ENCODE peak calls at places on chromosomes 4 and X, in nine cellular contexts. One of them, this sample, is unnamed.

GRCh38 chr4:2408401-2408958 is 10.0 kb downstream of the ZFYVE28 start:
- DNase-seq in thyroid gland: no peak
- DNase-seq in right atrium auricular region: no peak
- DNase-seq in kidney: peak; percentile 71
- DNase-seq in neural progenitor cell: no peak
- DNase-seq in BE2C: no peak
- DNase-seq in psoas muscle: no peak
- DNase-seq in stomach: no peak
- DNase-seq in left lung: no peak
- DNase-seq in this sample: no peak

GRCh38 chr4:183444149-183444952 is at the start of gene CDKN2AIP:
- DNase-seq in neural progenitor cell: peak; percentile 98
- DNase-seq in BE2C: peak; percentile 95
- DNase-seq in kidney: peak; percentile 98
- DNase-seq in psoas muscle: peak; percentile 95
- DNase-seq in thyroid gland: peak; percentile 93
- DNase-seq in stomach: peak; percentile 95
- DNase-seq in right atrium auricular region: peak; percentile 90
- DNase-seq in left lung: peak; percentile 99
- DNase-seq in this sample: peak; percentile 95

GRCh38 chr4:7324651-7325121 is 110.0 kb downstream of the PSAPL1 start:
- DNase-seq in left lung: peak; percentile 39
- DNase-seq in BE2C: peak; percentile 66
- DNase-seq in stomach: no peak
- DNase-seq in thyroid gland: peak; percentile 38
- DNase-seq in right atrium auricular region: no peak
- DNase-seq in neural progenitor cell: peak; percentile 48
- DNase-seq in kidney: peak; percentile 57
- DNase-seq in psoas muscle: peak; percentile 5
- DNase-seq in this sample: no peak

GRCh38 chr4:103934178-103934789 is 214.5 kb upstream of the TACR3 start:
- DNase-seq in BE2C: peak; percentile 23
- DNase-seq in psoas muscle: no peak
- DNase-seq in right atrium auricular region: no peak
- DNase-seq in kidney: no peak
- DNase-seq in stomach: no peak
- DNase-seq in neural progenitor cell: peak; percentile 72
- DNase-seq in left lung: no peak
- DNase-seq in thyroid gland: peak; percentile 28
- DNase-seq in this sample: peak; percentile 52

GRCh38 chr4:173121044-173121685 is 47.4 kb upstream of the GALNT7 start:
- DNase-seq in right atrium auricular region: no peak
- DNase-seq in kidney: no peak
- DNase-seq in stomach: peak; percentile 40
- DNase-seq in BE2C: no peak
- DNase-seq in thyroid gland: peak; percentile 9
- DNase-seq in left lung: no peak
- DNase-seq in psoas muscle: peak; percentile 15
- DNase-seq in neural progenitor cell: peak; percentile 16
- DNase-seq in this sample: no peak

GRCh38 chrX:148929686-148930085 is 429.3 kb downstream of the AFF2 start:
- DNase-seq in right atrium auricular region: no peak
- DNase-seq in BE2C: no peak
- DNase-seq in stomach: no peak
- DNase-seq in psoas muscle: no peak
- DNase-seq in kidney: no peak
- DNase-seq in neural progenitor cell: no peak
- DNase-seq in thyroid gland: no peak
- DNase-seq in left lung: no peak
- DNase-seq in this sample: no peak

GRCh38 chr4:14254806-14255445 is 627.4 kb upstream of the BOD1L1 start:
- DNase-seq in thyroid gland: no peak
- DNase-seq in stomach: no peak
- DNase-seq in right atrium auricular region: no peak
- DNase-seq in left lung: no peak
- DNase-seq in kidney: no peak
- DNase-seq in BE2C: no peak
- DNase-seq in psoas muscle: no peak
- DNase-seq in neural progenitor cell: no peak
- DNase-seq in this sample: no peak

GRCh38 chr4:94714761-94715160 is 43.0 kb upstream of the BMPR1B start:
- DNase-seq in thyroid gland: no peak
- DNase-seq in neural progenitor cell: no peak
- DNase-seq in right atrium auricular region: no peak
- DNase-seq in psoas muscle: no peak
- DNase-seq in kidney: no peak
- DNase-seq in BE2C: no peak
- DNase-seq in stomach: no peak
- DNase-seq in left lung: no peak
- DNase-seq in this sample: no peak

GRCh38 chr4:75849459-75849858 is 52.8 kb downstream of the PPEF2 start:
- DNase-seq in neural progenitor cell: peak; percentile 40
- DNase-seq in psoas muscle: no peak
- DNase-seq in right atrium auricular region: no peak
- DNase-seq in kidney: no peak
- DNase-seq in left lung: no peak
- DNase-seq in BE2C: no peak
- DNase-seq in thyroid gland: no peak
- DNase-seq in stomach: no peak
- DNase-seq in this sample: no peak

GRCh38 chr4:57037982-57038604 is 59.4 kb downstream of the POLR2B start:
- DNase-seq in psoas muscle: peak; percentile 51
- DNase-seq in thyroid gland: peak; percentile 83
- DNase-seq in left lung: peak; percentile 87
- DNase-seq in kidney: no peak
- DNase-seq in neural progenitor cell: peak; percentile 82
- DNase-seq in stomach: peak; percentile 67
- DNase-seq in right atrium auricular region: no peak
- DNase-seq in BE2C: peak; percentile 84
- DNase-seq in this sample: peak; percentile 82

DNA sequence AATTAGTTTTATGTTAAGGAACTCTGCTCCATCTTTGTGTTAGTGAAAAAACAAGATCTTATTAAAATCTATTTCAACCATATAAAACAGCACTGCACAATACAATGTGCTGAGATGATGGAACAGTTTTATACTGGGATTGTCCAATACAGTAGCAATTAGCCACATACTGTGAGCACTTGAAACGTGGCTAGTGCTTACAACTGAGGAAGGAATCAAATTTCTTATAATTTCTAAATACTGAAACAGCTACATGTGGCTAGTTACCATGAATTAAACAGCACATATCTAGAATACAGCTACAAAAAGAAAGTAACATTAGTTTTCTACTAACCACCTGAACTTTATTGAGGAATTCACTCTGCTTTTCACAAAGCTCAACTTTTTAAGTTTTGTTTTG is 14.7 kb downstream of the NFXL1 start:
- DNase-seq in neural progenitor cell: no peak
- DNase-seq in kidney: no peak
- DNase-seq in left lung: no peak
- DNase-seq in right atrium auricular region: no peak
- DNase-seq in thyroid gland: no peak
- DNase-seq in stomach: no peak
- DNase-seq in psoas muscle: no peak
- DNase-seq in BE2C: no peak
- DNase-seq in this sample: no peak
- H3K36me3 ChIP-seq in neural progenitor cell: peaks cover 21% of the 10 kb centered on the region
- H3K36me3 ChIP-seq in kidney: peaks cover 19% of the 10 kb centered on the region
- H3K36me3 ChIP-seq in left lung: no peaks in the 10 kb centered on the region
- H3K36me3 ChIP-seq in right atrium auricular region: peaks cover 39% of the 10 kb centered on the region
- H3K36me3 ChIP-seq in thyroid gland: peaks cover 42% of the 10 kb centered on the region
- H3K36me3 ChIP-seq in stomach: peaks cover 99% of the 10 kb centered on the region
- H3K36me3 ChIP-seq in psoas muscle: peaks cover 100% of the 10 kb centered on the region
- H3K36me3 ChIP-seq in BE2C: peaks cover 66% of the 10 kb centered on the region
- H3K36me3 ChIP-seq in this sample: no peaks in the 10 kb centered on the region

DNA sequence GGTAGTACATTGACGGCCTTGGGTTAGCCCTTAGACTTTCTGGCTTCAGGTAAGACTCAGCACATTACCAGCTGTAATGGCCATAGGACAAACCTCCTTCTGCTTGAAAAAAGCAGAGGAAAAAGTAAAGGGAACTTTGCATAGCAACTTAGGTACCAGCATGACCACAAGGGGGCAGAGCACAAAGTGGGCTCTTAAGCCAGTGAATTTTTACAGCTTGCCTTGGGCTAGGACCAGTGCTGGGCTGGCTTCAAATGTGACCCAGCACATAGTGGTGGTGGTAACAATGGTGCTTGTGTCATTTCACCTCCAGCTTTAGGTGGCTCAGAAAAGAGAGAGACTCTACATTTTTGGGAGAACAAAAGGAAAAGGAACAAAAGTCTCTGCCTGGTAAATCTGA is 66.1 kb downstream of the KLHL4 start:
- DNase-seq in BE2C: peak; percentile 4
- DNase-seq in stomach: peak; percentile 32
- DNase-seq in kidney: no peak
- DNase-seq in right atrium auricular region: no peak
- DNase-seq in left lung: no peak
- DNase-seq in psoas muscle: no peak
- DNase-seq in neural progenitor cell: peak; percentile 65
- DNase-seq in thyroid gland: no peak
- DNase-seq in this sample: no peak
- TF ChIP-seq CTCF in BE2C: peak; percentile 14
- TF ChIP-seq CTCF in stomach: peak; percentile 20
- TF ChIP-seq CTCF in kidney: no peak
- TF ChIP-seq CTCF in right atrium auricular region: peak; percentile 18
- TF ChIP-seq CTCF in left lung: peak; percentile 39
- TF ChIP-seq CTCF in psoas muscle: peak; percentile 25
- TF ChIP-seq CTCF in neural progenitor cell: peak; percentile 71
- TF ChIP-seq CTCF in thyroid gland: no peak
- TF ChIP-seq CTCF in this sample: no peak

DNA sequence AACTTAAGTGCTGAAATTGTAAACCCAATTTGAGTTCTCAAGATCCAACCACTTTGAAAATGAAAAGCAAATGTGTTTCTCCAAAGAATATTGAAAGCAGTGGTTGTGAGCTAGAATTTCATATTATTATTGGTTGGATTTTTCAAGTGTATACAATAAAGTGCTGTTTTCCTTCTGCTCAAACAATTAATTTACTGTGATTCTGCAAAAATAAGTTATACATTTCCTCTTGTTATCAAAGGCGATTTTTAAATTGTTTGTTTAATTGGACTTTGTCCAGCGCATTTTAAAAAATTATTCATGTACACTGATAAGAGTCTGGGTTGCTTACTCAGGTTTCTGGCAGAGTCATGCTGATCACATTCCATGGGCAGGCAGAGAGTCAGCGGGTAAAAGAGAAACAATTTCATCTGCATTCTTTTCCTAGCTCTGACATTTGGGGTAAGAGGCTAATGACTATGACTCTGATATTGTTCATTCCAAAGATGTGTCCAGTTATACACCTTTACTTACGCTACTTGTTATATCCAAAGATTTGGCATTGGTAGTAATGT is 8.9 kb downstream of the FAT4 start:
- DNase-seq in left lung: no peak
- DNase-seq in psoas muscle: no peak
- DNase-seq in right atrium auricular region: no peak
- DNase-seq in BE2C: no peak
- DNase-seq in stomach: no peak
- DNase-seq in kidney: no peak
- DNase-seq in neural progenitor cell: peak; percentile 18
- DNase-seq in thyroid gland: peak; percentile 51
- DNase-seq in this sample: no peak
- H3K4me1 ChIP-seq in left lung: peaks cover 1% of the 10 kb centered on the region
- H3K4me1 ChIP-seq in psoas muscle: peaks cover 35% of the 10 kb centered on the region
- H3K4me1 ChIP-seq in right atrium auricular region: no peaks in the 10 kb centered on the region
- H3K4me1 ChIP-seq in BE2C: peaks cover 7% of the 10 kb centered on the region
- H3K4me1 ChIP-seq in stomach: peaks cover 29% of the 10 kb centered on the region
- H3K4me1 ChIP-seq in kidney: peaks cover 4% of the 10 kb centered on the region
- H3K4me1 ChIP-seq in neural progenitor cell: peaks cover 18% of the 10 kb centered on the region
- H3K4me1 ChIP-seq in thyroid gland: peaks cover 46% of the 10 kb centered on the region
- H3K4me1 ChIP-seq in this sample: no peaks in the 10 kb centered on the region

GRCh38 chr4:168917150-168917779 is 92.8 kb downstream of the CBR4 start:
- DNase-seq in thyroid gland: no peak
- DNase-seq in kidney: no peak
- DNase-seq in stomach: no peak
- DNase-seq in BE2C: no peak
- DNase-seq in psoas muscle: no peak
- DNase-seq in left lung: no peak
- DNase-seq in right atrium auricular region: no peak
- DNase-seq in neural progenitor cell: peak; percentile 35
- DNase-seq in this sample: no peak

GRCh38 chr4:168923526-168924194 is 86.4 kb downstream of the CBR4 start:
- DNase-seq in kidney: no peak
- DNase-seq in right atrium auricular region: no peak
- DNase-seq in stomach: peak; percentile 55
- DNase-seq in BE2C: peak; percentile 80
- DNase-seq in psoas muscle: no peak
- DNase-seq in thyroid gland: peak; percentile 62
- DNase-seq in neural progenitor cell: peak; percentile 82
- DNase-seq in left lung: no peak
- DNase-seq in this sample: peak; percentile 77

GRCh38 chr4:168924648-168925047 is 85.4 kb downstream of the CBR4 start:
- DNase-seq in BE2C: peak; percentile 44
- DNase-seq in thyroid gland: no peak
- DNase-seq in kidney: no peak
- DNase-seq in left lung: no peak
- DNase-seq in stomach: no peak
- DNase-seq in psoas muscle: no peak
- DNase-seq in neural progenitor cell: no peak
- DNase-seq in right atrium auricular region: no peak
- DNase-seq in this sample: no peak

GRCh38 chr4:168919706-168920324 is 90.2 kb downstream of the CBR4 start:
- DNase-seq in neural progenitor cell: no peak
- DNase-seq in thyroid gland: no peak
- DNase-seq in stomach: no peak
- DNase-seq in right atrium auricular region: no peak
- DNase-seq in psoas muscle: no peak
- DNase-seq in BE2C: no peak
- DNase-seq in kidney: no peak
- DNase-seq in left lung: no peak
- DNase-seq in this sample: no peak

DNA sequence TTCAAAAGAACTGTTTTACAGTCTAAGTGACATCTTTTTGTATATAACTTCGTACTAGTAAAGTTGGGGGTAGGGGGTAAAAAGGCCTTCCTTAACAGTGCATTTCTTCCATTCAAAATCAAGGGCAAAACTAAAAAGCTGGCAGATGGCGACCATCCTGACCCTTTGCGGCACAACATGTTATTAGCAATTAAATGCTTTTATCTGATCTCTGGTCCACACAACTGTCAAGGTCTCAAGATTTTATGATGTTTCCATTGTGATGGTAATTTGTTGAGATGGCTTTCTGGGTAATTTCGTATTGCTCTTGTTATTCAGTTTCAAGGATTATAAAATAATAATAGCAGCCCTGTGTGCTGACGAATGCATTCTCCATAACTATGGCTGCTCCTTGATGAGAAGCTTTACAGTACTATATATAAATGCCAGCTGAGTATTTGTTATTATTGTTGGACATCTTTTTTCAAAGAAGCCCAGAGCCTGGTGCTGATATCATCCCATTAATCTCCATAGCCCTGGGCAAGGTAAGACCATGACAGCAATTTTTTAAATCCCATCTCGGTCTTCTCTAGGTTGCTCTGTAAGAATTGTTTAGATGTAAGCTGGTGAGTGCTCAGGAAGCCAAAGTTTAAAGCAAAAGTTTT is 89.5 kb downstream of the CBR4 start:
- DNase-seq in kidney: no peak
- DNase-seq in right atrium auricular region: no peak
- DNase-seq in thyroid gland: no peak
- DNase-seq in neural progenitor cell: no peak
- DNase-seq in psoas muscle: no peak
- DNase-seq in left lung: no peak
- DNase-seq in BE2C: peak; percentile 30
- DNase-seq in stomach: no peak
- DNase-seq in this sample: no peak
- H3K36me3 ChIP-seq in kidney: peaks cover 9% of the 10 kb centered on the region
- H3K36me3 ChIP-seq in right atrium auricular region: peaks cover 84% of the 10 kb centered on the region
- H3K36me3 ChIP-seq in thyroid gland: peaks cover 25% of the 10 kb centered on the region
- H3K36me3 ChIP-seq in neural progenitor cell: peaks cover 26% of the 10 kb centered on the region
- H3K36me3 ChIP-seq in psoas muscle: peaks cover 87% of the 10 kb centered on the region
- H3K36me3 ChIP-seq in left lung: no peaks in the 10 kb centered on the region
- H3K36me3 ChIP-seq in BE2C: no peaks in the 10 kb centered on the region
- H3K36me3 ChIP-seq in stomach: peaks cover 75% of the 10 kb centered on the region
- H3K36me3 ChIP-seq in this sample: peaks cover 2% of the 10 kb centered on the region

GRCh38 chrX:57752866-57753265 is 72.8 kb upstream of the NLRP2B start:
- DNase-seq in psoas muscle: no peak
- DNase-seq in neural progenitor cell: no peak
- DNase-seq in kidney: no peak
- DNase-seq in thyroid gland: no peak
- DNase-seq in left lung: no peak
- DNase-seq in BE2C: no peak
- DNase-seq in right atrium auricular region: no peak
- DNase-seq in stomach: no peak
- DNase-seq in this sample: no peak
- TF ChIP-seq CTCF in psoas muscle: no peak
- TF ChIP-seq CTCF in neural progenitor cell: peak; percentile 21
- TF ChIP-seq CTCF in kidney: no peak
- TF ChIP-seq CTCF in thyroid gland: no peak
- TF ChIP-seq CTCF in left lung: no peak
- TF ChIP-seq CTCF in BE2C: no peak
- TF ChIP-seq CTCF in right atrium auricular region: no peak
- TF ChIP-seq CTCF in stomach: no peak
- TF ChIP-seq CTCF in this sample: no peak

This sample was measured in testis.